ENCODE peak calls at places on chromosomes 6 and 20, in seven cellular contexts. One of them, this sample, is unnamed.
A peak's percentile ranks its signal among the peaks of the same experiment; 100 is the strongest.

GRCh38 chr6:7343546-7344475 is 30.8 kb upstream of the SSR1 start:
- DNase-seq in T-cell: no peak
- DNase-seq in A549: no peak
- DNase-seq in LoVo: no peak
- DNase-seq in mucosa of descending colon: no peak
- DNase-seq in uterus: no peak
- DNase-seq in cardiac septum: no peak
- DNase-seq in this sample: no peak

GRCh38 chr6:44416103-44416502 is 28.6 kb downstream of the CDC5L start:
- DNase-seq in LoVo: no peak
- DNase-seq in cardiac septum: no peak
- DNase-seq in A549: peak; percentile 4
- DNase-seq in mucosa of descending colon: no peak
- DNase-seq in T-cell: no peak
- DNase-seq in uterus: no peak
- DNase-seq in this sample: no peak

GRCh38 chr20:20237093-20237959 is 130.6 kb upstream of the INSM1 start:
- DNase-seq in cardiac septum: no peak
- DNase-seq in T-cell: peak; percentile 4
- DNase-seq in A549: peak; percentile 76
- DNase-seq in uterus: no peak
- DNase-seq in mucosa of descending colon: no peak
- DNase-seq in LoVo: peak; percentile 18
- DNase-seq in this sample: no peak

GRCh38 chr6:9507136-9507895 is 907.6 kb downstream of the TFAP2A start:
- DNase-seq in A549: no peak
- DNase-seq in T-cell: no peak
- DNase-seq in LoVo: no peak
- DNase-seq in mucosa of descending colon: no peak
- DNase-seq in cardiac septum: no peak
- DNase-seq in uterus: no peak
- DNase-seq in this sample: no peak

GRCh38 chr6:147268254-147268653 is 64.0 kb downstream of the STXBP5 start:
- DNase-seq in LoVo: no peak
- DNase-seq in T-cell: no peak
- DNase-seq in A549: no peak
- DNase-seq in mucosa of descending colon: no peak
- DNase-seq in cardiac septum: no peak
- DNase-seq in uterus: no peak
- DNase-seq in this sample: no peak

GRCh38 chr20:33522256-33522820 is 32.4 kb downstream of the CBFA2T2 start:
- DNase-seq in LoVo: no peak
- DNase-seq in cardiac septum: no peak
- DNase-seq in T-cell: no peak
- DNase-seq in uterus: no peak
- DNase-seq in A549: no peak
- DNase-seq in mucosa of descending colon: no peak
- DNase-seq in this sample: no peak

GRCh38 chr6:99138445-99138844 is 190.7 kb upstream of the FBXL4 start:
- DNase-seq in LoVo: no peak
- DNase-seq in uterus: no peak
- DNase-seq in A549: no peak
- DNase-seq in mucosa of descending colon: no peak
- DNase-seq in T-cell: no peak
- DNase-seq in cardiac septum: no peak
- DNase-seq in this sample: no peak

GRCh38 chr20:25309395-25310267 is 61.7 kb downstream of the PYGB start:
- DNase-seq in mucosa of descending colon: peak; percentile 80
- DNase-seq in cardiac septum: no peak
- DNase-seq in T-cell: no peak
- DNase-seq in uterus: peak; percentile 69
- DNase-seq in A549: peak; percentile 87
- DNase-seq in LoVo: peak; percentile 85
- DNase-seq in this sample: peak; percentile 69

GRCh38 chr6:166538297-166539010 is 48.0 kb downstream of the RAMACL start:
- DNase-seq in uterus: no peak
- DNase-seq in LoVo: no peak
- DNase-seq in T-cell: no peak
- DNase-seq in cardiac septum: no peak
- DNase-seq in mucosa of descending colon: no peak
- DNase-seq in A549: no peak
- DNase-seq in this sample: no peak

GRCh38 chr20:298755-299391 is 1.5 kb downstream of the ZCCHC3 start:
- DNase-seq in LoVo: no peak
- DNase-seq in cardiac septum: no peak
- DNase-seq in uterus: no peak
- DNase-seq in A549: no peak
- DNase-seq in mucosa of descending colon: no peak
- DNase-seq in T-cell: no peak
- DNase-seq in this sample: no peak

GRCh38 chr20:52127309-52127708 is 64.3 kb downstream of the ZFP64 start:
- DNase-seq in T-cell: no peak
- DNase-seq in A549: no peak
- DNase-seq in uterus: no peak
- DNase-seq in cardiac septum: no peak
- DNase-seq in mucosa of descending colon: no peak
- DNase-seq in LoVo: no peak
- DNase-seq in this sample: no peak

GRCh38 chr20:50034567-50035170 is 51.9 kb downstream of the SNAI1 start:
- DNase-seq in cardiac septum: no peak
- DNase-seq in mucosa of descending colon: no peak
- DNase-seq in LoVo: no peak
- DNase-seq in A549: peak; percentile 86
- DNase-seq in uterus: no peak
- DNase-seq in T-cell: no peak
- DNase-seq in this sample: no peak

GRCh38 chr20:46348972-46349741 is 40.9 kb upstream of the CDH22 start:
- DNase-seq in A549: peak; percentile 67
- DNase-seq in uterus: no peak
- DNase-seq in LoVo: no peak
- DNase-seq in T-cell: peak; percentile 20
- DNase-seq in cardiac septum: no peak
- DNase-seq in mucosa of descending colon: no peak
- DNase-seq in this sample: peak; percentile 82

GRCh38 chr6:24766685-24767462 is 7.9 kb upstream of the GMNN start:
- DNase-seq in T-cell: no peak
- DNase-seq in A549: peak; percentile 20
- DNase-seq in uterus: no peak
- DNase-seq in LoVo: peak; percentile 52
- DNase-seq in cardiac septum: no peak
- DNase-seq in mucosa of descending colon: no peak
- DNase-seq in this sample: no peak

GRCh38 chr20:62691485-62691884 is 17.2 kb upstream of the NTSR1 start:
- DNase-seq in LoVo: no peak
- DNase-seq in T-cell: no peak
- DNase-seq in uterus: no peak
- DNase-seq in mucosa of descending colon: no peak
- DNase-seq in cardiac septum: no peak
- DNase-seq in A549: no peak
- DNase-seq in this sample: no peak

GRCh38 chr20:48586728-48587127 is 241.1 kb downstream of the PREX1 start:
- DNase-seq in mucosa of descending colon: no peak
- DNase-seq in T-cell: no peak
- DNase-seq in LoVo: no peak
- DNase-seq in cardiac septum: peak; percentile 33
- DNase-seq in uterus: no peak
- DNase-seq in A549: no peak
- DNase-seq in this sample: peak; percentile 48

GRCh38 chr6:147434508-147434907 is 74.0 kb upstream of the SAMD5 start:
- DNase-seq in A549: no peak
- DNase-seq in mucosa of descending colon: no peak
- DNase-seq in uterus: no peak
- DNase-seq in LoVo: no peak
- DNase-seq in cardiac septum: no peak
- DNase-seq in T-cell: no peak
- DNase-seq in this sample: no peak

GRCh38 chr6:124223596-124223995 is 419.9 kb downstream of the NKAIN2 start:
- DNase-seq in T-cell: no peak
- DNase-seq in LoVo: no peak
- DNase-seq in cardiac septum: no peak
- DNase-seq in A549: no peak
- DNase-seq in mucosa of descending colon: no peak
- DNase-seq in uterus: no peak
- DNase-seq in this sample: no peak

GRCh38 chr20:10090588-10091166 is 55.9 kb downstream of the ANKEF1 start:
- DNase-seq in uterus: peak; percentile 25
- DNase-seq in A549: peak; percentile 57
- DNase-seq in cardiac septum: no peak
- DNase-seq in mucosa of descending colon: no peak
- DNase-seq in LoVo: peak; percentile 37
- DNase-seq in T-cell: no peak
- DNase-seq in this sample: no peak

GRCh38 chr20:22288957-22289356 is 295.4 kb downstream of the FOXA2 start:
- DNase-seq in LoVo: no peak
- DNase-seq in T-cell: no peak
- DNase-seq in cardiac septum: no peak
- DNase-seq in A549: no peak
- DNase-seq in uterus: no peak
- DNase-seq in mucosa of descending colon: no peak
- DNase-seq in this sample: no peak

GRCh38 chr20:64113444-64113775 is 6.0 kb upstream of the NPBWR2 start:
- DNase-seq in cardiac septum: peak; percentile 38
- DNase-seq in uterus: no peak
- DNase-seq in LoVo: no peak
- DNase-seq in A549: no peak
- DNase-seq in mucosa of descending colon: no peak
- DNase-seq in T-cell: no peak
- DNase-seq in this sample: peak; percentile 33

GRCh38 chr6:45222380-45222779 is 105.8 kb upstream of the RUNX2 start:
- DNase-seq in mucosa of descending colon: no peak
- DNase-seq in uterus: no peak
- DNase-seq in A549: no peak
- DNase-seq in T-cell: no peak
- DNase-seq in LoVo: no peak
- DNase-seq in cardiac septum: no peak
- DNase-seq in this sample: no peak

GRCh38 chr6:169723200-169723909 is 945 bp downstream of the PHF10 start:
- DNase-seq in cardiac septum: peak; percentile 89
- DNase-seq in LoVo: peak; percentile 53
- DNase-seq in mucosa of descending colon: peak; percentile 82
- DNase-seq in A549: peak; percentile 25
- DNase-seq in uterus: peak; percentile 73
- DNase-seq in T-cell: peak; percentile 59
- DNase-seq in this sample: peak; percentile 86

GRCh38 chr6:16483315-16483875 is 245.0 kb downstream of the GMPR start:
- DNase-seq in A549: no peak
- DNase-seq in T-cell: peak; percentile 39
- DNase-seq in cardiac septum: no peak
- DNase-seq in uterus: no peak
- DNase-seq in mucosa of descending colon: no peak
- DNase-seq in LoVo: no peak
- DNase-seq in this sample: no peak

GRCh38 chr6:38982470-38982869 is 66.1 kb upstream of the GLP1R start:
- DNase-seq in LoVo: no peak
- DNase-seq in uterus: no peak
- DNase-seq in cardiac septum: no peak
- DNase-seq in mucosa of descending colon: no peak
- DNase-seq in A549: no peak
- DNase-seq in T-cell: no peak
- DNase-seq in this sample: no peak

GRCh38 chr6:10894958-10895357 is 8.1 kb downstream of the SYCP2L start:
- DNase-seq in cardiac septum: no peak
- DNase-seq in mucosa of descending colon: no peak
- DNase-seq in LoVo: no peak
- DNase-seq in uterus: no peak
- DNase-seq in A549: no peak
- DNase-seq in T-cell: no peak
- DNase-seq in this sample: no peak

GRCh38 chr6:168291450-168291849 is 28.1 kb downstream of the DACT2 start:
- DNase-seq in LoVo: no peak
- DNase-seq in T-cell: no peak
- DNase-seq in cardiac septum: no peak
- DNase-seq in mucosa of descending colon: no peak
- DNase-seq in A549: no peak
- DNase-seq in uterus: no peak
- DNase-seq in this sample: no peak

GRCh38 chr6:37317312-37318038 is 36.3 kb upstream of the RNF8 start:
- DNase-seq in mucosa of descending colon: no peak
- DNase-seq in cardiac septum: no peak
- DNase-seq in T-cell: no peak
- DNase-seq in A549: no peak
- DNase-seq in uterus: no peak
- DNase-seq in LoVo: no peak
- DNase-seq in this sample: no peak

GRCh38 chr6:159037746-159038290 is 7.0 kb downstream of the TAGAP start:
- DNase-seq in cardiac septum: no peak
- DNase-seq in T-cell: no peak
- DNase-seq in LoVo: no peak
- DNase-seq in uterus: no peak
- DNase-seq in mucosa of descending colon: no peak
- DNase-seq in A549: no peak
- DNase-seq in this sample: no peak

This sample was measured in sciatic nerve.